ENCODE peak calls at places on chromosomes 11 and 22, in five cellular contexts. G is neuronal stem cell, H is heart right ventricle, Q is Karpas-422, V is prostate gland. M is an unnamed sample. For H3K27me3, the result is how much of the 10 kb centered on the place peaks cover.

GRCh38 chr11:59968395-59968783 is 4.6 kb downstream of the OOSP4A start:
- DNase-seq in G (no peak), H (no peak), Q (no peak), V (no peak), M (no peak)

GRCh38 chr22:27245056-27245455 is 556.5 kb downstream of the MN1 start:
- DNase-seq in G (no peak), H (no peak), Q (no peak), V (no peak), M (no peak)

GRCh38 chr22:27628891-27629631 is 172.5 kb downstream of the MN1 start:
- DNase-seq in G (no peak), H (no peak), Q (no peak), V (no peak), M (no peak)

GRCh38 chr11:112082729-112083128 is 3.8 kb downstream of the TIMM8B start:
- DNase-seq in G (no peak), H (peak), Q (no peak), V (no peak), M (no peak)

GRCh38 chr11:8315463-8315862 is 51.8 kb upstream of the LMO1 start:
- DNase-seq in G (no peak), H (no peak), Q (no peak), V (no peak), M (no peak)

GRCh38 chr11:10379022-10379421 is 74.1 kb downstream of the ADM start:
- DNase-seq in G (peak), H (no peak), Q (no peak), V (no peak), M (no peak)

GRCh38 chr11:121460941-121461514 is 8.3 kb upstream of the SORL1-AS1 start:
- DNase-seq in G (no peak), H (no peak), Q (no peak), V (peak), M (no peak)

GRCh38 chr11:45935349-45936064 is 13.1 kb downstream of the LARGE2 start:
- DNase-seq in G (no peak), H (no peak), Q (peak), V (no peak), M (no peak)

GRCh38 chr22:49567894-49568750 is 259.6 kb downstream of the BRD1 start:
- DNase-seq in G (no peak), H (no peak), Q (no peak), V (no peak), M (no peak)
- H3K27me3 ChIP-seq in G (under half), H (under half), Q (under half), V (under half), M (under half)

DNA sequence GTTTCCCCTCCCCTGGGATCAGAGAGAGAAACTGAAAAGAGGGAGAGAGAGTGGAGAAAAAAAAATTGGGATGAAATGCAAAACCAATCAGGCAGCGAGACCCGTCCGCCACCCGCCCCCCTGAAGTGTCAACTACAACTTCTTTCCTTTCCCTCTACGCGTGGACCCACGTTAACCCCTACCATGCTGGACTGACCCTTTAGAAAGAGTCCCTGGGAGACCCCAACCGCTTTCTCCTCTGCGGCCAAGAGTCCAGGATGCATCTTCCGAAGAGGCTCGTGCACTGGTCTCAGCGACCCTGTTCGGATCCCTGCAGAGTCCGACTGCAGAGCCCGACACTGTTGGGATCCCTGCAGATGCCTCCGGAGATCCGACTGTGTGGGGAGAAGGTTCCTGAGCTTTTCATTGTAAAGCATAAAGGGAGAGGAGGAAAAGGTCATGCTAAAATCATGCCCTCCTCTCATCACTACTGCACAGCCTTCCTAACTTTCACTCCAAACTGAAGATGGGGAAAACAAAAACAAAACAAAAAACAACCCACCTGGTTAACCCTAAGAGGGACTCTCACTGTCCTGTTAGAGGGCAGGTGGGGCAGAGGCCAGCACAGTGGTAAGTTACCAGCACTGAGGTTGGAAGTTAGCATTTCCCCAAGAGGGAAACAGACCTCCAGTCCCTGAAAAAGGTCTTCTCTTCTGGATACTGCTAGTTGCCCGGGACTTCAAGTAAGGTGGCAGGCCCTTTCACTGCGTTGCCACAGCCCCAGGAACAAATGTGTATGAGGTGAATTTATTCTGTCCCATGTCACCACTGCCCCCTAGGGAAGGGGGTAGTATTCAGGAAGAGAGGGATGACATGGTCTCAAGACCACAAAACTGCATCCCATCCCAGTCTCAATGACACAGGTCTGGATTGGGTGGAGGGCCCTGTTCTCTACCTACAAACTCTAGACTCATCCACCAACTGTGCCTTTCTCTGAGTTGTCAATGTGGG is 578 bp upstream of the ADAMTS8 start:
- DNase-seq in G (no peak), H (no peak), Q (no peak), V (no peak), M (no peak)
- H3K27me3 ChIP-seq in G (under half), H (under half), Q (under half), V (under half), M (under half)

DNA sequence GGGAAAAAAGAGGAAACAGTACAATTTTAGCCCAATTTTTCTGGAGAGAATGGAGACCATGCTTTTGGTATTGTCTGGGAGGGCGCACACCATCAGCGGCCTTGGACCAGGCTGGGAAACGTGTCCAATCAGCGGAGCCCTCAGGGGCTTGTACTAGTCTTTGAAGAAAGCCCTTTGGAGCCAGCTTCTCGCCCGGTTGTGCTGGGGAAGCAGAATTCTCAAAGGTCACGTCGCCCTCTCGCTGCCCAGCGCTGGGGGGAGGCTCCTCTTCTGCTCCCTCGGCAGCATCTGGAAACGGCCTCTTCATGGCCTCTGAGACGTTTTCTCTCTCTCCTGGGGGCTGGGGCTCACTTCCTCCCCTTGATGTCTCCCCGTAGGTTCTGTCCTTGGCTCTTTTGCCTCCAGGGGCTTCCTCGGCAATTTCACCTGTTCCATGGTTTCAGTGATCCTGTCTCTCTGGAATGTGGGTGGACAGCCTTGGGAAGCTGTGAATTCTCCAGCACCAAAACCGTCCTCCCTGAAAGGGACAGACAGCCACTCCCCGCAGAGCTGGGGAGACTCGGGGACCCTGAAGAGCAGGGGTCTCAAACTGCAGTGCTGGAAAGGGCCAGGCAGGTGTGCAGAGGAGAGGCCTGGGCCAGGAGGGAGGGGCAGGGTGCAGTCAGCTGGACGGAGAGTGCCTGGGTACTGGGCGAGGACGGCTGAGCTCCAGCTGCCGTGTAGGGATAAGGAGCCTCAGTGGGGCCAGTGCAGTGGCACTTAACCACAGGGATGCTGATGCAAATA is 80.2 kb downstream of the RPS6KA4 start:
- DNase-seq in G (no peak), H (no peak), Q (no peak), V (no peak), M (no peak)
- H3K27me3 ChIP-seq in G (under half), H (under half), Q (under half), V (under half), M (under half)

DNA sequence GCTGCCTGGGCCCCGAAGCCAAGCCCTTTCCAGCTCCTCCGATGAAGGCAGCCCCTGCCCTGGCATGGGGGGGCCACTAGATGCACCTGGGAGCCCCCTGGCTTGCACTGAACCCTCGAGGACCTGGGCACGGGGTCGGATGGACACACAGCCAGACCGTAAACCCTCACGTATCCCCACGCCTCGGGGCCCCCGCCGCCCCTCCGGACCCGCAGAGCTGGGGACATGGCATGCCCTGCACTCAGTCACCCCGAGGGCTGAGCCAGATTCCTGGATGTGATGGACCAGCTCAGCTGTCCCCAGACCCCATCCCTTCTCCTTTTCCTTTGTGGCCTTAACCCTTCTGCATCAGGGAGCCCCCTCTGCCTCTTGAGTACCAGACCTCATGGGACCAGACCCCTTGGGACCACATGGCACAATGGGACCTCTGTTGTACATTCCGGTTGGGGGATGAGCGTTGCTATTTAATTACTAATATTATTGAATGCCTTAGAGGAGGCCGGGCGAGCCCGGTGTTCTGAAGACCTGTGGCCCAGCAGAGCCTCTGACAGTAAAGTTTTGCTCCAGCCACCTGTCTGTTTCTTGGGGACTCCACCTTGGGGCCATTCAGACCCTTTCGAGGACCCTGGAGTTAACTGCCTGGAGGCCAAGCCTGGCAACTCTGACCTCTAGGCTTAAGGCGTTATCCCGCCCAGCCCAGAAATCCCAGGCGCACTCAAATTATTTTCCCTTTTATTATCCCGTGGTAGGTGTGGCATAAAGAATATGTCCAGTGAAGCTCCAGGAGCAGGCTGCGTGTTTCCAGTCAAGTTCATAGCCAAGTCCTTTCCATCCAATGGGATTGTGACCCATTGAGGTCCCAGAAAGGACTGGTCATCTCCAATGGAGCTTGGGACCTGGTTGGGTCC is 3.0 kb downstream of the RASL10A start:
- DNase-seq in G (no peak), H (no peak), Q (no peak), V (no peak), M (peak)
- H3K27me3 ChIP-seq in G (under half), H (under half), Q (under half), V (under half), M (under half)

GRCh38 chr22:37254206-37254866 is 10.3 kb upstream of the RAC2 start:
- DNase-seq in G (no peak), H (no peak), Q (no peak), V (no peak), M (no peak)
- H3K27me3 ChIP-seq in G (under half), H (half or more), Q (under half), V (under half), M (under half)